ENCODE peak calls at places on chromosomes 4 and X, in five cellular contexts. V is WERI-Rb-1, D is body of pancreas, N is H9, M is natural killer cell. Y is an unnamed sample.

GRCh38 chr4:36786519-36786918 is 458.0 kb upstream of the NWD2 start:
- DNase-seq in V (no peak), D (no peak), N (no peak), M (no peak), Y (no peak)

GRCh38 chr4:15451181-15451865 is 18.4 kb upstream of the CC2D2A start:
- DNase-seq in V (no peak), D (no peak), N (no peak), M (no peak), Y (no peak)

GRCh38 chr4:98794565-98795205 is 134.2 kb downstream of the EIF4E start:
- DNase-seq in V (no peak), D (no peak), N (peak; percentile 47), M (no peak), Y (no peak)

GRCh38 chrX:10098235-10098819 is 58.4 kb upstream of the CLCN4 start:
- DNase-seq in V (no peak), D (no peak), N (no peak), M (no peak), Y (no peak)

GRCh38 chr4:113541933-113542332 is 219.6 kb downstream of the CAMK2D start:
- DNase-seq in V (no peak), D (no peak), N (no peak), M (no peak), Y (no peak)

GRCh38 chr4:17957689-17958088 is 63.9 kb downstream of the LCORL start:
- DNase-seq in V (no peak), D (no peak), N (no peak), M (no peak), Y (no peak)

GRCh38 chrX:55118574-55118973 is 29.8 kb downstream of the PAGE2 start:
- DNase-seq in V (no peak), D (no peak), N (no peak), M (no peak), Y (no peak)

GRCh38 chrX:117376460-117376859 is 740.1 kb downstream of the KLHL13 start:
- DNase-seq in V (no peak), D (peak; percentile 32), N (no peak), M (no peak), Y (no peak)

GRCh38 chr4:3791256-3791655 is 25.1 kb downstream of the ADRA2C start:
- DNase-seq in V (no peak), D (no peak), N (no peak), M (no peak), Y (no peak)

GRCh38 chrX:19805054-19805690 is 82.2 kb downstream of the SH3KBP1 start:
- DNase-seq in V (no peak), D (no peak), N (no peak), M (no peak), Y (no peak)

GRCh38 chr4:1035510-1035909 is 24.1 kb downstream of the FGFRL1 start:
- DNase-seq in V (no peak), D (peak; percentile 68), N (no peak), M (no peak), Y (peak; percentile 69)

GRCh38 chr4:181264908-181265307 is 978.3 kb upstream of the TENM3 start:
- DNase-seq in V (no peak), D (no peak), N (peak; percentile 35), M (no peak), Y (no peak)

GRCh38 chr4:137998666-137999429 is 243.3 kb downstream of the SLC7A11 start:
- DNase-seq in V (no peak), D (no peak), N (no peak), M (no peak), Y (no peak)

GRCh38 chr4:87849612-87850011 is 16.8 kb downstream of the MEPE start:
- DNase-seq in V (no peak), D (no peak), N (no peak), M (no peak), Y (no peak)
- TF ChIP-seq CTCF in V (no peak), D (no peak), N (no peak), M (no peak), Y (no peak)

DNA sequence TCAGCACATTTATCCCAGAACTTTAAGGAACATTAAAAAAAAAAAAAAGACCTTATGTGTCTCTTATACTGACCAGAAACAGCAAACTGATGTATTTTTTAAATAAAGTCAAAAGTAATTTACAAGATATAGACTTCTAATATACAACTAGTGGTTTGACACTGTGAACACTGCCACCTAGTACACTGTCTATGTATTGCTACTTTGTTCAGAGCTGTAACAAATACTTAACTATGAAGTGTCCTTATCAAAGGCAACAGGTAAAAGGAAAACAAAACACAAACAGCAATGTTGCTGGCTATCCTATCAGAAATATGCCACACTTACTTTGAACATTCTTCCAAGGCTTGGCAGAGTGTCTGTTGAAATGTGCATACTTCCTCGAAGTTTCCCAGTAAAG is 60.4 kb downstream of the CD40LG start:
- DNase-seq in V (no peak), D (no peak), N (no peak), M (no peak), Y (no peak)
- TF ChIP-seq CTCF in V (no peak), D (peak; percentile 22), N (peak; percentile 51), M (peak; percentile 27), Y (peak; percentile 30)

GRCh38 chrX:23003121-23003520 is 3.4 kb downstream of the DDX53 start:
- DNase-seq in V (no peak), D (no peak), N (no peak), M (no peak), Y (no peak)

GRCh38 chrX:23012162-23012561 is 12.4 kb downstream of the DDX53 start:
- DNase-seq in V (no peak), D (no peak), N (no peak), M (no peak), Y (no peak)

GRCh38 chrX:23012636-23013035 is 12.9 kb downstream of the DDX53 start:
- DNase-seq in V (no peak), D (no peak), N (no peak), M (no peak), Y (no peak)

GRCh38 chrX:23008431-23009099 is 8.8 kb downstream of the DDX53 start:
- DNase-seq in V (no peak), D (no peak), N (no peak), M (no peak), Y (peak; percentile 10)
- TF ChIP-seq CTCF in V (peak; percentile 41), D (peak; percentile 42), N (peak; percentile 81), M (no peak), Y (peak; percentile 25)

GRCh38 chr4:16767861-16768260 is 130.6 kb downstream of the LDB2 start:
- DNase-seq in V (no peak), D (no peak), N (no peak), M (no peak), Y (no peak)

GRCh38 chr4:16767251-16767650 is 131.2 kb downstream of the LDB2 start:
- DNase-seq in V (no peak), D (no peak), N (no peak), M (no peak), Y (no peak)

GRCh38 chr4:16761031-16761430 is 137.4 kb downstream of the LDB2 start:
- DNase-seq in V (no peak), D (no peak), N (no peak), M (no peak), Y (no peak)

GRCh38 chr4:16765549-16765948 is 132.9 kb downstream of the LDB2 start:
- DNase-seq in V (no peak), D (no peak), N (no peak), M (no peak), Y (no peak)

DNA sequence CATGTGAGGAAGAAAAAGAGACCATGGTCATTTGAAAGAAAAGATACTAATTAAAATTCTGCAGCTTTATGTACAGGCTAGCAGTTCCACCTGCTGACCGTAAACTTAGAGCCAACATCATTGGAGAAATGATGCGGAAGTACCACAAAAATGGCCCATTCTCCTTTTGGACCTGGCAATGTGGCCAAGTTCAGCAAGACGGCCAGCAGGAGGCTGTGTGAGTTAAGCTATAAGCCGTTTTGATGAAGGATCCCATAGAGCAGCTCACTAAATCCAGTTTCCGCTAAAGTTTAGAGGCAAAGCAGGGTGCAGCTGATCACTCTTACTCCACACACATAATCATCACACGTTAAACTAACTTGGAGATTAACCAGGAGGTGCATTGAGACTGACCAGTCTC is 133.8 kb downstream of the LDB2 start:
- DNase-seq in V (peak; percentile 19), D (no peak), N (peak; percentile 64), M (no peak), Y (no peak)
- TF ChIP-seq CTCF in V (peak; percentile 68), D (no peak), N (peak; percentile 79), M (no peak), Y (no peak)

DNA sequence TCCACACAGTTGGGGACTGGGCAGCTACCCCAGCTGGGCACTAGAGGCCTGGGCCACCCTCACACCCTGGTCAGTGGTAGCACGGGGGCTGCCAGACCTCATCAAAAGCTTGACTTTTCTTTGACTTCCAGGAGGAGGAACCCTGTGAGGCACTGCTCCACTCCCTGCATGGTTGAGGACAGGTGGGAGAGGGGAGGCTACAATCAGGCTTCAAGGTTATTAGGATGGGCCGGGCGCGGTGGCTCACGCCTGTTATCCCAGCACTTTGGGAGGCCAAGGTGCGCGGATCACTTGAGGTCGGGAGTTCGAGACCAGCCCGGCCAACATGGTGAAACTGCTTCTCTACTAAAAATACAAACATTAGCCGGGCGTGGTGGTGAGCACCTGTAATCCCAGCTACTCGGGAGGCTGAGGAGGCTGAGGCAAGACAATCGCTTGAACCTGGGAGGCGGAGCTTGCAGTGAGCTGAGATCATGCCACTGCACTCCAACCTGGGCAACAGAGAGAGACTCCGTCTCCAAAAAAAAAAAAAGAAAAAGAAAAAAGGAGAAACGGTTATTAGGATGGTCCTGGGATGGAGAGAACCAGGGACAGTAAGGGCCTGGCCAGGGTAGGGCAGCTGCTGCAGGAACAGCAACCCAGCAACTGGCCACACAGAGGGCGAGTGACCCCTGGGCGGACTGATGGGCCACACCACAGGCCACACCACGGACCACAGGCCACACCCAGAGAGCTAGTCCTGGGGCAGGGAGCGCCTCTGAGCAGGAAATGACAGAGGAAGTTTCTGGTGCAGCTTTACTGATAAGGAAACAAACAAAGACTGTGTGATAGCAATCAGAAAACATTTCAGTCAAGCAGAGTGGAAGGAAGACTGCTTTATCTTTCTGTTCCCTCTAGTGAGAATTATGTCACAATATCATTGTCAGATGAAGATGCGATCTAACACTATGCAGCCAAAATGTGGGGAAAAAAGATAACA is 20.5 kb upstream of the OPN1LW start:
- DNase-seq in V (no peak), D (no peak), N (no peak), M (no peak), Y (peak; percentile 70)
- TF ChIP-seq CTCF in V (no peak), D (no peak), N (no peak), M (no peak), Y (no peak)

DNA sequence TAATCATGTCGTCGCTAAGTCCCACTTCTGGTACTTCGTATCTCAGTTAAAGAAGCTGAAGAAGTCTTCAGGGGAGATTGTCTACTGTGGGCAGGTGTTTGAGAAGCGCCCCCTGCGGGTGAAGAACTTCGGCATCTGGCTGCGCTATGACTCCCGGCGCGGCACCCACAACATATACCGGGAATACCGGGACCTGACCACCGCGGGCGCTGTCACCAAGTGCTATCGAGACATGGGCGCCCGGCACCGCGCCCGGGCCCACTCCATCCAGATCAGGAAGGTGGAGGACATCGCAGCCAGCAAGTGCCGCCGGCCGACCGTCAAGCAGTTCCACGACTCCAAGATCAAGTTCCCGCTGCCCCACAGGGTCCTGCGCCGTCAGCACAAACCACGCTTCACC is 11.3 kb downstream of the PNCK start:
- DNase-seq in V (no peak), D (peak; percentile 59), N (peak; percentile 80), M (peak; percentile 39), Y (peak; percentile 60)
- TF ChIP-seq CTCF in V (peak; percentile 25), D (peak; percentile 45), N (peak; percentile 72), M (no peak), Y (peak; percentile 24)